ENCODE peak calls at places on chromosomes 7 and 10, in nine cellular contexts. L is lung; K is CD8-positive, alpha-beta T cell; Z is tibial nerve; U is pancreas; E is heart left ventricle; Y is Panc1; P is upper lobe of right lung; C is tibial artery. X is an unnamed sample. For H3K36me3, the result is how much of the 10 kb centered on the place peaks cover.

GRCh38 chr10:71528371-71529202 is 131.9 kb downstream of the CDH23 start:
- DNase-seq in L (no peak), K (no peak), Z (no peak), U (no peak), E (no peak), Y (no peak), P (no peak), C (no peak), X (no peak)

GRCh38 chr7:133081119-133081604 is 728 bp downstream of the CHCHD3 start:
- DNase-seq in L (no peak), K (no peak), Z (no peak), U (peak), E (peak), Y (no peak), P (no peak), C (no peak), X (no peak)

GRCh38 chr7:121016976-121017375 is 28.5 kb downstream of the CPED1 start:
- DNase-seq in L (no peak), K (no peak), Z (no peak), U (no peak), E (no peak), Y (no peak), P (no peak), C (no peak), X (no peak)

GRCh38 chr7:46207931-46208634 is 287.0 kb upstream of the IGFBP3 start:
- DNase-seq in L (no peak), K (no peak), Z (no peak), U (peak), E (no peak), Y (no peak), P (no peak), C (no peak), X (no peak)

GRCh38 chr7:143236408-143236990 is 14.7 kb downstream of the TAS2R40 start:
- DNase-seq in L (no peak), K (no peak), Z (no peak), U (no peak), E (no peak), Y (no peak), P (no peak), C (no peak), X (no peak)

GRCh38 chr10:70940834-70941568 is 52.6 kb upstream of the PCBD1 start:
- DNase-seq in L (no peak), K (no peak), Z (no peak), U (peak), E (peak), Y (no peak), P (no peak), C (no peak), X (no peak)

GRCh38 chr10:82164333-82164732 is 289.3 kb downstream of the NRG3 start:
- DNase-seq in L (no peak), K (no peak), Z (no peak), U (no peak), E (no peak), Y (no peak), P (no peak), C (no peak), X (no peak)

GRCh38 chr10:89549510-89549909 is 14.1 kb upstream of the SLC16A12 start:
- DNase-seq in L (no peak), K (no peak), Z (no peak), U (no peak), E (no peak), Y (no peak), P (no peak), C (no peak), X (no peak)

GRCh38 chr10:70967591-70968588 is 79.5 kb upstream of the PCBD1 start:
- DNase-seq in L (no peak), K (no peak), Z (no peak), U (no peak), E (no peak), Y (no peak), P (no peak), C (no peak), X (no peak)

GRCh38 chr10:102869290-102870198 is at the start of gene AS3MT:
- DNase-seq in L (no peak), K (no peak), Z (no peak), U (peak), E (peak), Y (no peak), P (peak), C (no peak), X (no peak)

GRCh38 chr7:66769833-66770512 is 29.4 kb downstream of the RABGEF1 start:
- DNase-seq in L (no peak), K (no peak), Z (no peak), U (no peak), E (no peak), Y (no peak), P (no peak), C (no peak), X (no peak)

GRCh38 chr7:6395898-6396582 is 51.7 kb downstream of the DAGLB start:
- DNase-seq in L (no peak), K (no peak), Z (no peak), U (no peak), E (no peak), Y (no peak), P (no peak), C (peak), X (no peak)

GRCh38 chr7:100975391-100975821 is 6.0 kb downstream of the MUC12 start:
- DNase-seq in L (no peak), K (no peak), Z (no peak), U (no peak), E (no peak), Y (no peak), P (no peak), C (no peak), X (no peak)

GRCh38 chr10:121590772-121591171 is 7.5 kb downstream of the FGFR2 start:
- DNase-seq in L (no peak), K (no peak), Z (no peak), U (no peak), E (no peak), Y (no peak), P (peak), C (no peak), X (no peak)

GRCh38 chr10:70672165-70672992 is at the start of gene ADAMTS14:
- DNase-seq in L (no peak), K (no peak), Z (no peak), U (no peak), E (peak), Y (no peak), P (peak), C (no peak), X (no peak)

GRCh38 chr10:117554371-117554770 is 11.8 kb downstream of the EMX2 start:
- DNase-seq in L (no peak), K (no peak), Z (no peak), U (no peak), E (no peak), Y (no peak), P (no peak), C (no peak), X (no peak)

GRCh38 chr7:12620371-12620770 is 49.9 kb downstream of the SCIN start:
- DNase-seq in L (no peak), K (no peak), Z (no peak), U (no peak), E (no peak), Y (no peak), P (no peak), C (no peak), X (no peak)

GRCh38 chr7:107332488-107333269 is 137.2 kb upstream of the GPR22 start:
- DNase-seq in L (no peak), K (no peak), Z (no peak), U (no peak), E (no peak), Y (no peak), P (no peak), C (no peak), X (no peak)

GRCh38 chr10:101236376-101237079 is 7.3 kb upstream of the LBX1 start:
- DNase-seq in L (no peak), K (no peak), Z (no peak), U (no peak), E (no peak), Y (no peak), P (no peak), C (no peak), X (no peak)

GRCh38 chr7:80359476-80359875 is 152.4 kb downstream of the GNAT3 start:
- DNase-seq in L (no peak), K (no peak), Z (no peak), U (no peak), E (no peak), Y (no peak), P (no peak), C (no peak), X (no peak)

GRCh38 chr7:30596043-30596641 is 1.5 kb downstream of the GARS1 start:
- DNase-seq in L (no peak), K (no peak), Z (no peak), U (peak), E (no peak), Y (peak), P (no peak), C (no peak), X (no peak)
- TF ChIP-seq CTCF in L (no peak), K (no peak), Z (no peak), U (no peak), E (no peak), Y (no peak), P (no peak), C (no peak), X (no peak)

DNA sequence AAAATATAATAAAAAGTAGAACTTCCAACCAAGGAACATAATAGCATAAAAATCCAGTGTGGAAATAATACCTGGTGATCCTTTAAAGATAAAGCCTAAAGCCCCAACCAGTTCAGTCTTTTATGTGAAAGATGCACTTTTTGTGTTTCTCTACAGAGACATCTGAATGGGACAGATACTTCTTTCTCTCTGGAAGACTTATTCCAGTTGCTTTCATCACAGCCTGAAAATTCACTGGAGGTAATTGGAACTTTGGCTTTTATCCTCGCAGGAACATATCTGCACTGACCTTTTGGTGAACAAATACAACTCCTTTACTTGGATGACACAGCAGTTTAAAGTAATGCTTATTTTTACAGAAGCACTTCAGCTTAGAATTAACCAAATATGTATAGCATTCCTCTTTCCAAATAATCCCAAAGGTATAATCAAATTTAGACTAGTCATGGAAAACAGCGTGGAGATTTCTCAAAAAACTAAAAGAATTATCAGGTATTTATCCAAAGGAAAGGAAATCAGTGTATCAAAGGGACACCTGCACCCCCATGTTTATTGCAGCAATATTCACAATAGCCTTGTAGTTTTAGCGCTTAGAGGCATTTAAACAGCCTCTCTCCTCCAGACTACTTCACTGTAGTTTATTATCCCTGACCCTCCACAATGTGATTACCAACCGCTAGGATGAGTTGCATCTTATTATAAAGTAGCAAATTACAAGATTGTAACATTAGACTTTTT is 16.8 kb downstream of the HNRNPA2B1 start:
- DNase-seq in L (no peak), K (no peak), Z (no peak), U (no peak), E (no peak), Y (no peak), P (no peak), C (no peak), X (no peak)
- H3K36me3 ChIP-seq in L (under half), K (under half), Z (under half), U (under half), E (under half), Y (under half), P (under half), C (under half), X (under half)

DNA sequence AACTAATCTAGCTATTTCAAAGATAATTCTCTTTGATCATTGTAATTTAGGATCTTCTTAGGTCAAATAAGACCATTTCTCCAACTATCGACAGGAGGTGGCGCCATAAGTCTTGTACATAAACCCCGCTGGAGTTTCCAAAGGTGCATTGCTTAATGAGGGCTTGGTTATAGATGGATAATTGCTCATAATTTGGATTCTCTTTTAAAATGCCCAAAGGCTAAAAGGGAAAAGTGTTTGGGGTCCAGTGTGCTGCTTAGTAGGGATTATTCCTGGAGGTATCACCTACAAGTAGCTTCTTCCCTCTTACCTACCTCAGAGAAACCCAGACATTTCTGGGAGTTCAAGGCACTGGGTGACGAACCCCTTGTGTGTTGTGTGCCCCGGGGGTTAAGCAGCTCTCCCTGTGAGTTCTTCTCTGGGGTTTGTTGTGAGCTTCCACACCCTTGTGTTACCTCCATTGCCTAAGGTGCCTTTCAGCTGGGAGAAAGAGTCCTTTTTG is 75.2 kb downstream of the PAXIP1 start:
- DNase-seq in L (peak), K (peak), Z (peak), U (peak), E (peak), Y (peak), P (no peak), C (peak), X (peak)
- H3K27ac ChIP-seq in L (peak), K (peak), Z (peak), U (peak), E (peak), Y (peak), P (peak), C (peak), X (peak)

DNA sequence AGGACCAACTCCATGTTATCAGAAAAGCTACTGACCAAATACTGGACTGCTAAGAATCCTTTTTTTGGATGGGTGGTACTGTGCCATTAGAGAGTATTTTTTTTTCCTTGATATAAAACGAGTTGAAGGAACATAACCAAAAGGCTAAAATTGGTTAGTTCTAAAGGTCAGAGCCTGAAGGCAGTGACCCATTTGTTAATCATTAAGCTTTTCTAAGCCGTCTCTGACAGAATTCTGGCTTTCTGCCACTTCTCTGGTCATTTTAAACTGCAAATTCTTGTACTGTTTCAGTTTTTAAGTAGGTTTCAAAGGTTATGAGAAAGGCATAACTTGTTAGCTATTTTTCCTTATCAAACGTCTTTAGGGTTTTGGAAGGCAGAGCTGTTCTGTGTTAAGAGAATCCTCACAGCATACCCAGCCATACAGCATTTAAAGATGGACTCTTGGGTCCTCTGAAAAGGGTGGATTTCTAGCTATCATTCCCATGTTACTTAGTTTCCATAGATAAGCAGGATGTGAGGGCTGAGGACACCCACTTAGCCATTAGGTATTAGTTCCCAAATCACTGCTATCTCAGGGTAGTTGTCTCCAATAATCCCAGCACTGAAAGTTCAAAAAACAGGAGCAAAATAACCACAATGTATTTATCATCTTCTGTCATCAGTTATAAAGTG is 196.8 kb downstream of the RNLS start:
- DNase-seq in L (no peak), K (no peak), Z (no peak), U (peak), E (no peak), Y (no peak), P (no peak), C (no peak), X (no peak)
- TF ChIP-seq CTCF in L (no peak), K (no peak), Z (no peak), U (no peak), E (no peak), Y (no peak), P (no peak), C (no peak), X (no peak)

DNA sequence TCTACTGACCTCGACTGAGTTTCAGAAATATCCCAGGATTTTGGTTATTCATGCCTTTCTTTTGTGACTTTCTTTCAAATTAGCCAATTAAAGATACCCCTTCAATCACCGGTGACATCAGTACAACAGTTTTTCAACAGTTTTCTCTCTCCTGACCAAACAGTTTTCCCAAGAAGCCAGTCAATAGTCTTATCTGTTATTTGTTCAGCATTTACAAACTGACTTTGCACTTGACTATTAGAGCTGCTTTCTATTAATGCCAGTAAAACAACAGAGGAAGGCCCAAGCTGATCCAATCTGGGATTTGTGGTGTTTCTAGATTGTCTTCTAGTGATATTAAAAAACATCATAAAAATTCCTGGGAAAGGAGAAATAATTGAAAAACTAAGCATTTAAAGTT is 35.9 kb downstream of the NRBF2 start:
- DNase-seq in L (no peak), K (no peak), Z (no peak), U (no peak), E (no peak), Y (no peak), P (no peak), C (no peak), X (no peak)
- H3K36me3 ChIP-seq in L (under half), K (under half), Z (under half), U (under half), E (half or more), Y (half or more), P (half or more), C (under half), X (under half)

GRCh38 chr10:87675396-87676376 is 16.0 kb downstream of the PAPSS2 start:
- DNase-seq in L (no peak), K (no peak), Z (no peak), U (no peak), E (no peak), Y (no peak), P (no peak), C (no peak), X (no peak)
- H3K27ac ChIP-seq in L (no peak), K (no peak), Z (no peak), U (no peak), E (no peak), Y (no peak), P (no peak), C (no peak), X (no peak)

X was measured in right atrium auricular region.